ENCODE peak calls at places on chromosomes 7 and 10, in four cellular contexts. One of them, this sample, is unnamed.

GRCh38 chr10:58706836-58707235 is 194.2 kb downstream of the BICC1 start:
- DNase-seq in stimulated activated CD4-positive, alpha-beta T cell treated with anti-CD3 and anti-CD28 coated beads, Interleukin-1b, Interleukin-23, amount 100 ng/mL, for 1 hour: no peak
- DNase-seq in GM04504: no peak
- DNase-seq in fibroblast of mammary gland: no peak
- DNase-seq in this sample: no peak

GRCh38 chr7:18123508-18124239 is 96.0 kb upstream of the PRPS1L1 start:
- DNase-seq in stimulated activated CD4-positive, alpha-beta T cell treated with anti-CD3 and anti-CD28 coated beads, Interleukin-1b, Interleukin-23, amount 100 ng/mL, for 1 hour: no peak
- DNase-seq in GM04504: no peak
- DNase-seq in fibroblast of mammary gland: no peak
- DNase-seq in this sample: no peak

GRCh38 chr10:16853201-16853600 is 36.0 kb upstream of the RSU1 start:
- DNase-seq in stimulated activated CD4-positive, alpha-beta T cell treated with anti-CD3 and anti-CD28 coated beads, Interleukin-1b, Interleukin-23, amount 100 ng/mL, for 1 hour: no peak
- DNase-seq in GM04504: no peak
- DNase-seq in fibroblast of mammary gland: peak
- DNase-seq in this sample: no peak

GRCh38 chr7:64307254-64308018 is 6.3 kb upstream of the ZNF736 start:
- DNase-seq in stimulated activated CD4-positive, alpha-beta T cell treated with anti-CD3 and anti-CD28 coated beads, Interleukin-1b, Interleukin-23, amount 100 ng/mL, for 1 hour: peak
- DNase-seq in GM04504: peak
- DNase-seq in fibroblast of mammary gland: peak
- DNase-seq in this sample: peak

GRCh38 chr7:92785923-92786322 is 50.5 kb downstream of the CDK6 start:
- DNase-seq in stimulated activated CD4-positive, alpha-beta T cell treated with anti-CD3 and anti-CD28 coated beads, Interleukin-1b, Interleukin-23, amount 100 ng/mL, for 1 hour: no peak
- DNase-seq in GM04504: no peak
- DNase-seq in fibroblast of mammary gland: peak
- DNase-seq in this sample: no peak

GRCh38 chr7:122764020-122764419 is 61.3 kb upstream of the RNF148 start:
- DNase-seq in stimulated activated CD4-positive, alpha-beta T cell treated with anti-CD3 and anti-CD28 coated beads, Interleukin-1b, Interleukin-23, amount 100 ng/mL, for 1 hour: no peak
- DNase-seq in GM04504: no peak
- DNase-seq in fibroblast of mammary gland: no peak
- DNase-seq in this sample: no peak

GRCh38 chr10:86195521-86195920 is 171.1 kb downstream of the GRID1 start:
- DNase-seq in stimulated activated CD4-positive, alpha-beta T cell treated with anti-CD3 and anti-CD28 coated beads, Interleukin-1b, Interleukin-23, amount 100 ng/mL, for 1 hour: no peak
- DNase-seq in GM04504: no peak
- DNase-seq in fibroblast of mammary gland: no peak
- DNase-seq in this sample: no peak

GRCh38 chr10:102988404-102989314 is 70.6 kb downstream of the CNNM2 start:
- DNase-seq in stimulated activated CD4-positive, alpha-beta T cell treated with anti-CD3 and anti-CD28 coated beads, Interleukin-1b, Interleukin-23, amount 100 ng/mL, for 1 hour: no peak
- DNase-seq in GM04504: no peak
- DNase-seq in fibroblast of mammary gland: peak
- DNase-seq in this sample: no peak

GRCh38 chr7:27627146-27627545 is 35.5 kb downstream of the HIBADH start:
- DNase-seq in stimulated activated CD4-positive, alpha-beta T cell treated with anti-CD3 and anti-CD28 coated beads, Interleukin-1b, Interleukin-23, amount 100 ng/mL, for 1 hour: no peak
- DNase-seq in GM04504: no peak
- DNase-seq in fibroblast of mammary gland: no peak
- DNase-seq in this sample: no peak